ENCODE peak calls at places on chromosomes 3 and 15, in five cellular contexts. One of them, this sample, is unnamed. For H3K4me1, the result is how much of the 10 kb centered on the place peaks cover.

GRCh38 chr3:169628567-169628966 is 34.9 kb downstream of the MECOM start:
- DNase-seq in pancreas: no peak
- DNase-seq in IMR-90: no peak
- DNase-seq in fibroblast of lung: no peak
- DNase-seq in cardiac muscle cell: no peak
- DNase-seq in this sample: no peak

GRCh38 chr3:30775070-30775469 is 119.4 kb downstream of the GADL1 start:
- DNase-seq in pancreas: no peak
- DNase-seq in IMR-90: no peak
- DNase-seq in fibroblast of lung: no peak
- DNase-seq in cardiac muscle cell: no peak
- DNase-seq in this sample: no peak

GRCh38 chr15:71650603-71651002 is 159.8 kb upstream of the NR2E3 start:
- DNase-seq in pancreas: no peak
- DNase-seq in IMR-90: no peak
- DNase-seq in fibroblast of lung: no peak
- DNase-seq in cardiac muscle cell: no peak
- DNase-seq in this sample: no peak

GRCh38 chr3:42229266-42229941 is 36.6 kb downstream of the CCK start:
- DNase-seq in pancreas: no peak
- DNase-seq in IMR-90: no peak
- DNase-seq in fibroblast of lung: no peak
- DNase-seq in cardiac muscle cell: no peak
- DNase-seq in this sample: no peak

GRCh38 chr15:31486906-31487695 is 160.5 kb downstream of the KLF13 start:
- DNase-seq in pancreas: no peak
- DNase-seq in IMR-90: no peak
- DNase-seq in fibroblast of lung: no peak
- DNase-seq in cardiac muscle cell: no peak
- DNase-seq in this sample: peak

GRCh38 chr15:99590913-99591646 is 25.3 kb downstream of the MEF2A start:
- DNase-seq in pancreas: no peak
- DNase-seq in IMR-90: no peak
- DNase-seq in fibroblast of lung: no peak
- DNase-seq in cardiac muscle cell: no peak
- DNase-seq in this sample: no peak

GRCh38 chr3:63473641-63474166 is 178.8 kb upstream of the SNTN start:
- DNase-seq in pancreas: no peak
- DNase-seq in IMR-90: no peak
- DNase-seq in fibroblast of lung: no peak
- DNase-seq in cardiac muscle cell: peak
- DNase-seq in this sample: no peak

GRCh38 chr3:15810702-15811101 is 12.9 kb upstream of the ANKRD28 start:
- DNase-seq in pancreas: no peak
- DNase-seq in IMR-90: no peak
- DNase-seq in fibroblast of lung: no peak
- DNase-seq in cardiac muscle cell: no peak
- DNase-seq in this sample: no peak

GRCh38 chr15:50355980-50356379 is 982 bp upstream of the GABPB1 start:
- DNase-seq in pancreas: no peak
- DNase-seq in IMR-90: no peak
- DNase-seq in fibroblast of lung: peak
- DNase-seq in cardiac muscle cell: no peak
- DNase-seq in this sample: no peak

GRCh38 chr15:56077071-56077470 is 83.7 kb upstream of the NEDD4 start:
- DNase-seq in pancreas: no peak
- DNase-seq in IMR-90: no peak
- DNase-seq in fibroblast of lung: no peak
- DNase-seq in cardiac muscle cell: no peak
- DNase-seq in this sample: no peak

GRCh38 chr3:78495326-78495725 is 1272.5 kb downstream of the ROBO1 start:
- DNase-seq in pancreas: no peak
- DNase-seq in IMR-90: no peak
- DNase-seq in fibroblast of lung: no peak
- DNase-seq in cardiac muscle cell: no peak
- DNase-seq in this sample: no peak

GRCh38 chr3:16240229-16241023 is 24.3 kb downstream of the DPH3 start:
- DNase-seq in pancreas: no peak
- DNase-seq in IMR-90: peak
- DNase-seq in fibroblast of lung: peak
- DNase-seq in cardiac muscle cell: no peak
- DNase-seq in this sample: no peak

GRCh38 chr3:119161240-119161639 is 12.2 kb upstream of the UPK1B start:
- DNase-seq in pancreas: no peak
- DNase-seq in IMR-90: peak
- DNase-seq in fibroblast of lung: no peak
- DNase-seq in cardiac muscle cell: no peak
- DNase-seq in this sample: no peak

GRCh38 chr3:128337305-128337704 is 129.4 kb downstream of the DNAJB8 start:
- DNase-seq in pancreas: no peak
- DNase-seq in IMR-90: no peak
- DNase-seq in fibroblast of lung: no peak
- DNase-seq in cardiac muscle cell: no peak
- DNase-seq in this sample: no peak

GRCh38 chr3:12886106-12886679 is 44.8 kb upstream of the RPL32 start:
- DNase-seq in pancreas: no peak
- DNase-seq in IMR-90: no peak
- DNase-seq in fibroblast of lung: no peak
- DNase-seq in cardiac muscle cell: no peak
- DNase-seq in this sample: no peak

GRCh38 chr15:72751751-72752455 is 31.7 kb downstream of the ADPGK start:
- DNase-seq in pancreas: no peak
- DNase-seq in IMR-90: peak
- DNase-seq in fibroblast of lung: no peak
- DNase-seq in cardiac muscle cell: no peak
- DNase-seq in this sample: no peak

GRCh38 chr3:133956333-133956732 is 60.7 kb upstream of the RAB6B start:
- DNase-seq in pancreas: no peak
- DNase-seq in IMR-90: no peak
- DNase-seq in fibroblast of lung: no peak
- DNase-seq in cardiac muscle cell: peak
- DNase-seq in this sample: no peak

GRCh38 chr3:86774082-86774691 is 216.8 kb downstream of the VGLL3 start:
- DNase-seq in pancreas: no peak
- DNase-seq in IMR-90: peak
- DNase-seq in fibroblast of lung: peak
- DNase-seq in cardiac muscle cell: peak
- DNase-seq in this sample: no peak

GRCh38 chr3:126536126-126536525 is 12.2 kb downstream of the CHST13 start:
- DNase-seq in pancreas: no peak
- DNase-seq in IMR-90: no peak
- DNase-seq in fibroblast of lung: no peak
- DNase-seq in cardiac muscle cell: no peak
- DNase-seq in this sample: no peak

GRCh38 chr3:186239321-186239720 is 122.7 kb downstream of the DGKG start:
- DNase-seq in pancreas: no peak
- DNase-seq in IMR-90: no peak
- DNase-seq in fibroblast of lung: peak
- DNase-seq in cardiac muscle cell: peak
- DNase-seq in this sample: no peak

GRCh38 chr15:77733579-77734300 is 101.0 kb upstream of the LINGO1 start:
- DNase-seq in pancreas: no peak
- DNase-seq in IMR-90: no peak
- DNase-seq in fibroblast of lung: no peak
- DNase-seq in cardiac muscle cell: no peak
- DNase-seq in this sample: no peak

GRCh38 chr15:68389936-68390790 is 41.8 kb downstream of the ITGA11 start:
- DNase-seq in pancreas: no peak
- DNase-seq in IMR-90: peak
- DNase-seq in fibroblast of lung: peak
- DNase-seq in cardiac muscle cell: no peak
- DNase-seq in this sample: no peak

GRCh38 chr15:72319360-72319984 is 485 bp downstream of the CELF6 start:
- DNase-seq in pancreas: peak
- DNase-seq in IMR-90: peak
- DNase-seq in fibroblast of lung: peak
- DNase-seq in cardiac muscle cell: peak
- DNase-seq in this sample: peak

GRCh38 chr3:133230191-133230590 is 169.7 kb upstream of the BFSP2 start:
- DNase-seq in pancreas: no peak
- DNase-seq in IMR-90: no peak
- DNase-seq in fibroblast of lung: peak
- DNase-seq in cardiac muscle cell: no peak
- DNase-seq in this sample: no peak

GRCh38 chr15:25933456-25934158 is 70.5 kb upstream of the ATP10A start:
- DNase-seq in pancreas: no peak
- DNase-seq in IMR-90: peak
- DNase-seq in fibroblast of lung: peak
- DNase-seq in cardiac muscle cell: peak
- DNase-seq in this sample: peak

GRCh38 chr15:69114231-69114937 is 46.1 kb upstream of the GLCE start:
- DNase-seq in pancreas: no peak
- DNase-seq in IMR-90: no peak
- DNase-seq in fibroblast of lung: no peak
- DNase-seq in cardiac muscle cell: no peak
- DNase-seq in this sample: no peak

GRCh38 chr15:77569647-77570186 is 63.0 kb downstream of the LINGO1 start:
- DNase-seq in pancreas: peak
- DNase-seq in IMR-90: no peak
- DNase-seq in fibroblast of lung: peak
- DNase-seq in cardiac muscle cell: peak
- DNase-seq in this sample: no peak

GRCh38 chr3:47568901-47569300 is 9.8 kb downstream of the CSPG5 start:
- DNase-seq in pancreas: no peak
- DNase-seq in IMR-90: no peak
- DNase-seq in fibroblast of lung: no peak
- DNase-seq in cardiac muscle cell: no peak
- DNase-seq in this sample: no peak

GRCh38 chr3:197487911-197488391 is 67.8 kb downstream of the BDH1 start:
- DNase-seq in pancreas: no peak
- DNase-seq in IMR-90: peak
- DNase-seq in fibroblast of lung: peak
- DNase-seq in cardiac muscle cell: no peak
- DNase-seq in this sample: no peak
- H3K4me1 ChIP-seq in pancreas: under half
- H3K4me1 ChIP-seq in IMR-90: under half
- H3K4me1 ChIP-seq in fibroblast of lung: under half
- H3K4me1 ChIP-seq in cardiac muscle cell: under half
- H3K4me1 ChIP-seq in this sample: under half

DNA sequence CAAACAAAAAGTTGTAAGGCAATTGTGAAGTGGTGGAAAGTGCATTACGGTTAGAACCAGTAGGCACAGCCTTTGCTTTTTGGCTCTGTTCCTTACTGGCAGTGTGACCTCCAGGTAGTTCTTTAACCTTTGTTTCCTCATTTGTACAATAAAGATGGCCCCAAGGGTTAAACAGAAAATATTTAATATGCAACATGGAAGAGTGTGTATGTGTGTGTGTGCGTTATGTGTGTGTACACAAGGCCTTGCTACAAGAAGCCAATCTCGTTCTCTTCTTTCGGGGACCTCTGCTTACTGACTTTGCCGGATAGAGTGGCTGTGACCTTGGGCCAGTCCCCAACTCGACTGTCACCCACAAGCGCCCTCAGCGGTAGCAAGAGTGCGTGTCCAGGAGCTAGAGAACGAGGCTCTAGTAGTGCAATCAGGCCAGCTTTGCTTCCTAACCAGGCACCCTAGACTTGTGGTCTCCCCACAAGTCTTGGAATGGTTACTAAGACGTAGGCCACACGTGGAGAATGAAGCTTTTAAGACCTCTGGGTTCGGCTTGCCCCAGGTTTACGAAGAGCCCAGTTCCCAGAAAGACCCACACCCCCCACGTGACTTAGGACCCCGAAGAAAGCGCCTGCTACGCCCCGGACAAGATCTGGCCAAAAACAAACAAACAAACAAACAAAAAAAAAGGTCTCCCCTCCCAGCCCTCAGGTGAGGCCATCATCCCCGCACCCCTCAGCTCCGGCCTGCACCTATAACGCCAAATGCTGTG is 593 bp downstream of the CIAO2A start:
- DNase-seq in pancreas: no peak
- DNase-seq in IMR-90: peak
- DNase-seq in fibroblast of lung: peak
- DNase-seq in cardiac muscle cell: peak
- DNase-seq in this sample: peak
- TF ChIP-seq CTCF in pancreas: no peak
- TF ChIP-seq CTCF in IMR-90: no peak
- TF ChIP-seq CTCF in fibroblast of lung: peak
- TF ChIP-seq CTCF in cardiac muscle cell: no peak
- TF ChIP-seq CTCF in this sample: no peak

DNA sequence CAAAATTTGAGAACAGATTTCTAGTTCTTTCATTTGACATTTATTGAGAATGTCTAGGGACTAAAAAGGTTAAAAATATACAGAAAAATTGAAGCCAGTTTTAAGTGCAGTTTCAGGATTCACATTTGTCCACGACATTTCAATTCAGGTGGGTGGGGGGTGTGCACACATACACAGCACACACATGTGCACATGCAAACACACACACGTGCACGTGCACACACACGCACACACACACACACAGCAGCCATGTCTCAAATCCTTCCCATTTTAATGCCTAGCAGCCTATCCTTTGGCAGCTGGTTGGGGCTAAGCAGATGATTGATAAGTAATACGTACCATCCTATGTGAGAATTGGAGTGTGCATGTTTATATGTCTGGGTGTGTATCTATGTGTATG is 238.3 kb upstream of the TRIM42 start:
- DNase-seq in pancreas: no peak
- DNase-seq in IMR-90: no peak
- DNase-seq in fibroblast of lung: no peak
- DNase-seq in cardiac muscle cell: no peak
- DNase-seq in this sample: no peak
- H3K4me3 ChIP-seq in pancreas: no peak
- H3K4me3 ChIP-seq in IMR-90: no peak
- H3K4me3 ChIP-seq in fibroblast of lung: no peak
- H3K4me3 ChIP-seq in cardiac muscle cell: no peak
- H3K4me3 ChIP-seq in this sample: no peak

GRCh38 chr3:110684436-110684835 is 387.2 kb upstream of the NECTIN3 start:
- DNase-seq in pancreas: no peak
- DNase-seq in IMR-90: no peak
- DNase-seq in fibroblast of lung: no peak
- DNase-seq in cardiac muscle cell: no peak
- DNase-seq in this sample: no peak

GRCh38 chr3:110687138-110687537 is 384.5 kb upstream of the NECTIN3 start:
- DNase-seq in pancreas: no peak
- DNase-seq in IMR-90: peak
- DNase-seq in fibroblast of lung: peak
- DNase-seq in cardiac muscle cell: no peak
- DNase-seq in this sample: no peak

GRCh38 chr3:110685630-110686029 is 386.0 kb upstream of the NECTIN3 start:
- DNase-seq in pancreas: no peak
- DNase-seq in IMR-90: no peak
- DNase-seq in fibroblast of lung: no peak
- DNase-seq in cardiac muscle cell: no peak
- DNase-seq in this sample: no peak

GRCh38 chr3:110686691-110687090 is 384.9 kb upstream of the NECTIN3 start:
- DNase-seq in pancreas: no peak
- DNase-seq in IMR-90: peak
- DNase-seq in fibroblast of lung: peak
- DNase-seq in cardiac muscle cell: no peak
- DNase-seq in this sample: no peak
- H3K4me1 ChIP-seq in pancreas: under half
- H3K4me1 ChIP-seq in IMR-90: under half
- H3K4me1 ChIP-seq in fibroblast of lung: under half
- H3K4me1 ChIP-seq in cardiac muscle cell: under half
- H3K4me1 ChIP-seq in this sample: under half

This sample was measured in mucosa of descending colon.